ENCODE peak calls at places on chromosomes 11 and 22, in six cellular contexts. One of them, this sample, is unnamed.

GRCh38 chr22:40855104-40855959 is 1.1 kb downstream of the ST13 start:
- DNase-seq in NCI-H2029: no peak
- DNase-seq in Caco-2: no peak
- DNase-seq in NCI-H345: no peak
- DNase-seq in nephron progenitor cell: no peak
- DNase-seq in pons: peak; percentile 21
- DNase-seq in this sample: no peak

GRCh38 chr22:44448271-44448780 is 49.7 kb downstream of the RTL6 start:
- DNase-seq in NCI-H2029: no peak
- DNase-seq in nephron progenitor cell: no peak
- DNase-seq in NCI-H345: peak; percentile 21
- DNase-seq in Caco-2: no peak
- DNase-seq in pons: peak; percentile 8
- DNase-seq in this sample: peak; percentile 25

GRCh38 chr11:125892071-125892470 is 4.6 kb downstream of the HYLS1 start:
- DNase-seq in pons: no peak
- DNase-seq in Caco-2: no peak
- DNase-seq in NCI-H345: no peak
- DNase-seq in NCI-H2029: no peak
- DNase-seq in nephron progenitor cell: no peak
- DNase-seq in this sample: no peak

GRCh38 chr11:8766043-8766992 is 83.7 kb downstream of the RPL27A start:
- DNase-seq in nephron progenitor cell: no peak
- DNase-seq in pons: no peak
- DNase-seq in NCI-H345: no peak
- DNase-seq in NCI-H2029: no peak
- DNase-seq in Caco-2: no peak
- DNase-seq in this sample: no peak

GRCh38 chr11:123173040-123173855 is 21.8 kb downstream of the CLMP start:
- DNase-seq in pons: no peak
- DNase-seq in Caco-2: no peak
- DNase-seq in nephron progenitor cell: no peak
- DNase-seq in NCI-H345: no peak
- DNase-seq in NCI-H2029: no peak
- DNase-seq in this sample: no peak

GRCh38 chr11:42923651-42924050 is 388.1 kb upstream of the API5 start:
- DNase-seq in Caco-2: no peak
- DNase-seq in NCI-H2029: no peak
- DNase-seq in nephron progenitor cell: no peak
- DNase-seq in NCI-H345: no peak
- DNase-seq in pons: no peak
- DNase-seq in this sample: no peak

GRCh38 chr11:12963789-12964536 is 45.2 kb upstream of the RASSF10 start:
- DNase-seq in Caco-2: peak; percentile 85
- DNase-seq in pons: peak; percentile 67
- DNase-seq in NCI-H2029: peak; percentile 72
- DNase-seq in NCI-H345: peak; percentile 75
- DNase-seq in nephron progenitor cell: peak; percentile 84
- DNase-seq in this sample: peak; percentile 61

GRCh38 chr11:118168751-118169150 is 7.7 kb downstream of the SCN2B start:
- DNase-seq in pons: no peak
- DNase-seq in Caco-2: peak; percentile 53
- DNase-seq in NCI-H345: no peak
- DNase-seq in nephron progenitor cell: no peak
- DNase-seq in NCI-H2029: no peak
- DNase-seq in this sample: no peak

GRCh38 chr11:108551653-108552462 is 41.7 kb downstream of the EXPH5 start:
- DNase-seq in NCI-H2029: no peak
- DNase-seq in pons: no peak
- DNase-seq in nephron progenitor cell: peak; percentile 13
- DNase-seq in NCI-H345: no peak
- DNase-seq in Caco-2: peak; percentile 39
- DNase-seq in this sample: no peak

GRCh38 chr11:17781221-17781620 is 46.6 kb downstream of the KCNC1 start:
- DNase-seq in pons: no peak
- DNase-seq in NCI-H345: no peak
- DNase-seq in NCI-H2029: no peak
- DNase-seq in Caco-2: no peak
- DNase-seq in nephron progenitor cell: no peak
- DNase-seq in this sample: no peak

This sample was measured in breast epithelium.